ENCODE peak calls at places on chromosomes 5 and 9, in seven cellular contexts. One of them, this sample, is unnamed.

GRCh38 chr9:107586493-107586892 is 96.9 kb upstream of the KLF4 start:
- DNase-seq in tibial nerve: no peak
- DNase-seq in heart left ventricle: no peak
- DNase-seq in right lobe of liver: no peak
- DNase-seq in suprapubic skin: no peak
- DNase-seq in breast epithelium: no peak
- DNase-seq in transverse colon: no peak
- DNase-seq in this sample: no peak

GRCh38 chr9:107360098-107360497 is 77.0 kb downstream of the RAD23B start:
- DNase-seq in right lobe of liver: no peak
- DNase-seq in breast epithelium: no peak
- DNase-seq in suprapubic skin: no peak
- DNase-seq in heart left ventricle: no peak
- DNase-seq in tibial nerve: no peak
- DNase-seq in transverse colon: no peak
- DNase-seq in this sample: no peak

GRCh38 chr5:179129607-179130071 is 69.5 kb downstream of the ZNF354C start:
- DNase-seq in breast epithelium: no peak
- DNase-seq in tibial nerve: no peak
- DNase-seq in transverse colon: no peak
- DNase-seq in heart left ventricle: no peak
- DNase-seq in suprapubic skin: peak
- DNase-seq in right lobe of liver: no peak
- DNase-seq in this sample: no peak

GRCh38 chr5:163456840-163457239 is 3.1 kb downstream of the NUDCD2 start:
- DNase-seq in heart left ventricle: no peak
- DNase-seq in breast epithelium: no peak
- DNase-seq in right lobe of liver: no peak
- DNase-seq in transverse colon: no peak
- DNase-seq in suprapubic skin: no peak
- DNase-seq in tibial nerve: no peak
- DNase-seq in this sample: no peak

GRCh38 chr9:131843989-131844744 is 104.3 kb upstream of the RAPGEF1 start:
- DNase-seq in transverse colon: no peak
- DNase-seq in heart left ventricle: peak
- DNase-seq in tibial nerve: no peak
- DNase-seq in right lobe of liver: no peak
- DNase-seq in breast epithelium: no peak
- DNase-seq in suprapubic skin: no peak
- DNase-seq in this sample: no peak

GRCh38 chr5:179337227-179338122 is 7.8 kb downstream of the ADAMTS2 start:
- DNase-seq in right lobe of liver: peak
- DNase-seq in tibial nerve: no peak
- DNase-seq in heart left ventricle: peak
- DNase-seq in suprapubic skin: no peak
- DNase-seq in breast epithelium: no peak
- DNase-seq in transverse colon: no peak
- DNase-seq in this sample: no peak

GRCh38 chr5:90747693-90748092 is 189.1 kb downstream of the ADGRV1 start:
- DNase-seq in suprapubic skin: no peak
- DNase-seq in heart left ventricle: no peak
- DNase-seq in tibial nerve: no peak
- DNase-seq in transverse colon: no peak
- DNase-seq in breast epithelium: no peak
- DNase-seq in right lobe of liver: no peak
- DNase-seq in this sample: no peak

GRCh38 chr5:135488727-135489465 is 36.7 kb upstream of the TIFAB start:
- DNase-seq in heart left ventricle: no peak
- DNase-seq in right lobe of liver: no peak
- DNase-seq in transverse colon: no peak
- DNase-seq in breast epithelium: no peak
- DNase-seq in tibial nerve: no peak
- DNase-seq in suprapubic skin: no peak
- DNase-seq in this sample: no peak

GRCh38 chr9:69325409-69326212 is 596 bp downstream of the ENTREP1 start:
- DNase-seq in suprapubic skin: no peak
- DNase-seq in breast epithelium: no peak
- DNase-seq in transverse colon: peak
- DNase-seq in tibial nerve: no peak
- DNase-seq in right lobe of liver: no peak
- DNase-seq in heart left ventricle: peak
- DNase-seq in this sample: no peak

GRCh38 chr9:90071257-90071656 is 466.4 kb downstream of the GADD45G start:
- DNase-seq in tibial nerve: no peak
- DNase-seq in right lobe of liver: no peak
- DNase-seq in transverse colon: no peak
- DNase-seq in suprapubic skin: no peak
- DNase-seq in heart left ventricle: no peak
- DNase-seq in breast epithelium: no peak
- DNase-seq in this sample: no peak

GRCh38 chr5:84764227-84764626 is 379.5 kb upstream of the EDIL3 start:
- DNase-seq in breast epithelium: no peak
- DNase-seq in transverse colon: no peak
- DNase-seq in heart left ventricle: no peak
- DNase-seq in tibial nerve: no peak
- DNase-seq in right lobe of liver: no peak
- DNase-seq in suprapubic skin: no peak
- DNase-seq in this sample: no peak

GRCh38 chr9:129400971-129401622 is 219.8 kb downstream of the C9orf50 start:
- DNase-seq in suprapubic skin: no peak
- DNase-seq in heart left ventricle: peak
- DNase-seq in right lobe of liver: peak
- DNase-seq in transverse colon: no peak
- DNase-seq in breast epithelium: no peak
- DNase-seq in tibial nerve: no peak
- DNase-seq in this sample: no peak

GRCh38 chr9:115883467-115884329 is 269.9 kb upstream of the PAPPA start:
- DNase-seq in transverse colon: no peak
- DNase-seq in right lobe of liver: no peak
- DNase-seq in tibial nerve: no peak
- DNase-seq in heart left ventricle: no peak
- DNase-seq in suprapubic skin: no peak
- DNase-seq in breast epithelium: peak
- DNase-seq in this sample: no peak

GRCh38 chr9:128526729-128527128 is 22.2 kb downstream of the GLE1 start:
- DNase-seq in suprapubic skin: no peak
- DNase-seq in breast epithelium: no peak
- DNase-seq in transverse colon: no peak
- DNase-seq in right lobe of liver: no peak
- DNase-seq in heart left ventricle: no peak
- DNase-seq in tibial nerve: no peak
- DNase-seq in this sample: no peak

GRCh38 chr5:154714271-154714986 is 40.7 kb upstream of the LARP1 start:
- DNase-seq in tibial nerve: no peak
- DNase-seq in breast epithelium: no peak
- DNase-seq in right lobe of liver: no peak
- DNase-seq in transverse colon: peak
- DNase-seq in heart left ventricle: no peak
- DNase-seq in suprapubic skin: no peak
- DNase-seq in this sample: no peak

GRCh38 chr5:1511651-1512540 is 11.9 kb downstream of the LPCAT1 start:
- DNase-seq in heart left ventricle: peak
- DNase-seq in right lobe of liver: peak
- DNase-seq in transverse colon: peak
- DNase-seq in tibial nerve: peak
- DNase-seq in suprapubic skin: peak
- DNase-seq in breast epithelium: no peak
- DNase-seq in this sample: peak

GRCh38 chr5:53130206-53130605 is 20.6 kb upstream of the MOCS2 start:
- DNase-seq in tibial nerve: no peak
- DNase-seq in suprapubic skin: no peak
- DNase-seq in transverse colon: no peak
- DNase-seq in right lobe of liver: no peak
- DNase-seq in heart left ventricle: no peak
- DNase-seq in breast epithelium: no peak
- DNase-seq in this sample: no peak

GRCh38 chr5:87541033-87541432 is 128.3 kb upstream of the CCNH start:
- DNase-seq in right lobe of liver: peak
- DNase-seq in suprapubic skin: no peak
- DNase-seq in breast epithelium: peak
- DNase-seq in heart left ventricle: peak
- DNase-seq in transverse colon: peak
- DNase-seq in tibial nerve: peak
- DNase-seq in this sample: no peak

GRCh38 chr5:137498301-137498735 is 808 bp downstream of the SPOCK1 start:
- DNase-seq in right lobe of liver: peak
- DNase-seq in transverse colon: no peak
- DNase-seq in heart left ventricle: peak
- DNase-seq in suprapubic skin: no peak
- DNase-seq in tibial nerve: no peak
- DNase-seq in breast epithelium: no peak
- DNase-seq in this sample: no peak

GRCh38 chr5:122195784-122196394 is 66.5 kb downstream of the ZNF474 start:
- DNase-seq in heart left ventricle: no peak
- DNase-seq in breast epithelium: no peak
- DNase-seq in right lobe of liver: no peak
- DNase-seq in tibial nerve: no peak
- DNase-seq in transverse colon: no peak
- DNase-seq in suprapubic skin: no peak
- DNase-seq in this sample: no peak

GRCh38 chr9:117783828-117784227 is 79.6 kb downstream of the TLR4 start:
- DNase-seq in breast epithelium: no peak
- DNase-seq in transverse colon: peak
- DNase-seq in suprapubic skin: no peak
- DNase-seq in tibial nerve: no peak
- DNase-seq in heart left ventricle: no peak
- DNase-seq in right lobe of liver: no peak
- DNase-seq in this sample: peak

GRCh38 chr9:102974530-102974929 is 20.6 kb upstream of the CYLC2 start:
- DNase-seq in breast epithelium: no peak
- DNase-seq in right lobe of liver: no peak
- DNase-seq in heart left ventricle: no peak
- DNase-seq in suprapubic skin: no peak
- DNase-seq in tibial nerve: no peak
- DNase-seq in transverse colon: no peak
- DNase-seq in this sample: no peak

GRCh38 chr5:14503017-14503680 is 78.4 kb upstream of the OTULINL start:
- DNase-seq in tibial nerve: no peak
- DNase-seq in breast epithelium: no peak
- DNase-seq in heart left ventricle: no peak
- DNase-seq in suprapubic skin: no peak
- DNase-seq in right lobe of liver: no peak
- DNase-seq in transverse colon: no peak
- DNase-seq in this sample: no peak

GRCh38 chr9:72579190-72579589 is 57.8 kb downstream of the TMC1 start:
- DNase-seq in tibial nerve: no peak
- DNase-seq in transverse colon: peak
- DNase-seq in suprapubic skin: peak
- DNase-seq in right lobe of liver: no peak
- DNase-seq in heart left ventricle: peak
- DNase-seq in breast epithelium: peak
- DNase-seq in this sample: peak

GRCh38 chr5:137751869-137752491 is 2.2 kb downstream of the HNRNPA0 start:
- DNase-seq in breast epithelium: no peak
- DNase-seq in heart left ventricle: no peak
- DNase-seq in suprapubic skin: no peak
- DNase-seq in transverse colon: peak
- DNase-seq in tibial nerve: no peak
- DNase-seq in right lobe of liver: no peak
- DNase-seq in this sample: no peak

DNA sequence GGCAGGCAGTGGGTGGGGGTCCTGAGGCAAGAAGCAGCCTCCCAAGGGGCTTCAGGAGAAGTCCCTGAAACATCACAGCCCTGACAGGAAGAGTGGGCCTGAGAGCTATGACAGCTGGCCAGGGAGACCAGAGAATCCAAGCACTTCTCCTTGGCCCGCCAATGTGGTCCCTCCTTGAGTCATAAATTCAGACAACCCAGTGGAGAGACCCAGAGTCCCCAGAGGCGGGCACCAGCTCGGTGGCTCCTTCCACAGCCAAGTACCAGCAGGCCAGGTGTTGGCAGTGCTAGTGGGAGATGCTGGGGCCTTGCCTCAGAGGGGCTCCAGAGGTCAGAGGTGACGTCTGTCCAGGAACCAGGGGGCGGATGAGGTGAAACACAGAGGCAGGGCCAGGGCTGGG is 1.6 kb upstream of the DOK3 start:
- DNase-seq in tibial nerve: no peak
- DNase-seq in transverse colon: no peak
- DNase-seq in right lobe of liver: peak
- DNase-seq in heart left ventricle: no peak
- DNase-seq in suprapubic skin: no peak
- DNase-seq in breast epithelium: no peak
- DNase-seq in this sample: no peak
- TF ChIP-seq POLR2A in tibial nerve: no peak
- TF ChIP-seq POLR2A in transverse colon: no peak
- TF ChIP-seq POLR2A in right lobe of liver: no peak
- TF ChIP-seq POLR2A in heart left ventricle: no peak
- TF ChIP-seq POLR2A in suprapubic skin: no peak
- TF ChIP-seq POLR2A in breast epithelium: no peak
- TF ChIP-seq POLR2A in this sample: no peak

GRCh38 chr5:181246276-181247050 is 2.8 kb upstream of the RACK1 start:
- DNase-seq in tibial nerve: peak
- DNase-seq in right lobe of liver: peak
- DNase-seq in suprapubic skin: peak
- DNase-seq in transverse colon: peak
- DNase-seq in breast epithelium: peak
- DNase-seq in heart left ventricle: peak
- DNase-seq in this sample: peak
- TF ChIP-seq POLR2A in tibial nerve: peak
- TF ChIP-seq POLR2A in right lobe of liver: peak
- TF ChIP-seq POLR2A in suprapubic skin: peak
- TF ChIP-seq POLR2A in transverse colon: peak
- TF ChIP-seq POLR2A in breast epithelium: peak
- TF ChIP-seq POLR2A in heart left ventricle: peak
- TF ChIP-seq POLR2A in this sample: peak

GRCh38 chr5:132227485-132228240 is at the start of gene P4HA2:
- DNase-seq in transverse colon: peak
- DNase-seq in tibial nerve: peak
- DNase-seq in right lobe of liver: peak
- DNase-seq in heart left ventricle: peak
- DNase-seq in suprapubic skin: peak
- DNase-seq in breast epithelium: peak
- DNase-seq in this sample: peak
- TF ChIP-seq POLR2A in transverse colon: peak
- TF ChIP-seq POLR2A in tibial nerve: no peak
- TF ChIP-seq POLR2A in right lobe of liver: peak
- TF ChIP-seq POLR2A in heart left ventricle: peak
- TF ChIP-seq POLR2A in suprapubic skin: no peak
- TF ChIP-seq POLR2A in breast epithelium: no peak
- TF ChIP-seq POLR2A in this sample: peak

DNA sequence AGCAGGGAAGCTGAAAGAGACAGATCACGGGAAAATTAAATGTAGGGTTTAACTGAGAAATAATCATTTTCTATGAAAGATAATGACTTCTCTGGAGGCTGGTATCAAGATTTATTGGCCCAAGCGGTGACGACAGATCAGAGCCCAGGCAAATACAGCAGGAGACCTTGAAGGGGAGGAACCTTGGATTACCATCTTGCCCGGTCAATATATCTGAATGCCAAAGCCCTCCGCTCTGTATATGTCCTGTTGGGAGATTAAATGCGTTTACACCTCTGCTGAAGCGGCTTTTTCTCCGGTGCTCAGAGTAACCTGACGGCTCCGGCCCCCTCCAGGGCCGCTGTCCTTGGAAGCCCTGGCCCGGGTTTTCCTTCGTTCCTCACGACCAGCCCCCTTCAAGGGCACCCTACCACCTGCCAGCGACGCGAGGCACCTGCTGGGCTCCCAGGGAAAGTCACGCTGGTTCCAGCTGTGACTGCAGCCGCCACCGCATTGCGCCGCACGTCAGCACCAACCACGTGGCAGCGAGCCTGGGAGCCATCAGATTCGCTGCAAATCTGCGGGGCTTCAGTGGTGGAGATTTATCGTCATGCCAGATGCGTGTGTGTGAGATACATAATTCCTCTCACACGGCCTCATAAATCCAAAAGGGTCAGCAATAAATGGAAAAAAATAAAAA is 4.4 kb upstream of the QSOX2 start:
- DNase-seq in breast epithelium: no peak
- DNase-seq in transverse colon: no peak
- DNase-seq in heart left ventricle: no peak
- DNase-seq in tibial nerve: no peak
- DNase-seq in suprapubic skin: no peak
- DNase-seq in right lobe of liver: no peak
- DNase-seq in this sample: no peak
- TF ChIP-seq POLR2A in breast epithelium: no peak
- TF ChIP-seq POLR2A in transverse colon: no peak
- TF ChIP-seq POLR2A in heart left ventricle: no peak
- TF ChIP-seq POLR2A in tibial nerve: no peak
- TF ChIP-seq POLR2A in suprapubic skin: no peak
- TF ChIP-seq POLR2A in right lobe of liver: no peak
- TF ChIP-seq POLR2A in this sample: no peak

This sample was measured in Peyer's patch.